ENCODE peak calls at places on chromosomes 11 and 22, in four cellular contexts. One of them, this sample, is unnamed.

GRCh38 chr11:102560555-102561011 is 30.0 kb upstream of the MMP7 start:
- DNase-seq in HepG2: no peak
- DNase-seq in H1: no peak
- DNase-seq in K562: no peak
- DNase-seq in this sample: peak

GRCh38 chr22:36925388-36926290 is 12.2 kb downstream of the CSF2RB start:
- DNase-seq in HepG2: no peak
- DNase-seq in H1: no peak
- DNase-seq in K562: no peak
- DNase-seq in this sample: no peak

GRCh38 chr22:18042685-18043084 is 18.3 kb upstream of the MICAL3 start:
- DNase-seq in HepG2: no peak
- DNase-seq in H1: no peak
- DNase-seq in K562: no peak
- DNase-seq in this sample: no peak

GRCh38 chr11:87290304-87290922 is 252.7 kb downstream of the TMEM135 start:
- DNase-seq in HepG2: peak
- DNase-seq in H1: no peak
- DNase-seq in K562: peak
- DNase-seq in this sample: no peak

GRCh38 chr11:126072821-126073594 is 10.3 kb upstream of the CDON start:
- DNase-seq in HepG2: no peak
- DNase-seq in H1: no peak
- DNase-seq in K562: no peak
- DNase-seq in this sample: no peak

GRCh38 chr11:26199341-26199740 is 132.6 kb upstream of the ANO3 start:
- DNase-seq in HepG2: no peak
- DNase-seq in H1: no peak
- DNase-seq in K562: no peak
- DNase-seq in this sample: no peak

GRCh38 chr11:6502382-6502781 is 5.3 kb downstream of the DNHD1 start:
- DNase-seq in HepG2: no peak
- DNase-seq in H1: no peak
- DNase-seq in K562: no peak
- DNase-seq in this sample: no peak

GRCh38 chr11:43643898-43644625 is 36.5 kb upstream of the HSD17B12 start:
- DNase-seq in HepG2: peak
- DNase-seq in H1: peak
- DNase-seq in K562: peak
- DNase-seq in this sample: peak

GRCh38 chr22:45818130-45819085 is 146.8 kb downstream of the ATXN10 start:
- DNase-seq in HepG2: peak
- DNase-seq in H1: no peak
- DNase-seq in K562: no peak
- DNase-seq in this sample: no peak

GRCh38 chr11:75790986-75791385 is 22.4 kb downstream of the DGAT2 start:
- DNase-seq in HepG2: no peak
- DNase-seq in H1: no peak
- DNase-seq in K562: no peak
- DNase-seq in this sample: no peak

GRCh38 chr11:72443016-72443415 is 8.7 kb upstream of the CLPB start:
- DNase-seq in HepG2: no peak
- DNase-seq in H1: no peak
- DNase-seq in K562: no peak
- DNase-seq in this sample: no peak

GRCh38 chr11:10076458-10077141 is 217.4 kb downstream of the SBF2 start:
- DNase-seq in HepG2: peak
- DNase-seq in H1: peak
- DNase-seq in K562: peak
- DNase-seq in this sample: no peak

GRCh38 chr11:105588001-105588400 is 21.9 kb upstream of the GRIA4 start:
- DNase-seq in HepG2: no peak
- DNase-seq in H1: no peak
- DNase-seq in K562: no peak
- DNase-seq in this sample: no peak

GRCh38 chr11:116791002-116791812 is 472 bp downstream of the APOA5 start:
- DNase-seq in HepG2: peak
- DNase-seq in H1: peak
- DNase-seq in K562: peak
- DNase-seq in this sample: no peak

GRCh38 chr11:69086152-69086551 is 37.4 kb downstream of the TPCN2 start:
- DNase-seq in HepG2: no peak
- DNase-seq in H1: no peak
- DNase-seq in K562: no peak
- DNase-seq in this sample: no peak

GRCh38 chr11:373716-374551 is 4.6 kb downstream of the B4GALNT4 start:
- DNase-seq in HepG2: peak
- DNase-seq in H1: no peak
- DNase-seq in K562: no peak
- DNase-seq in this sample: no peak

GRCh38 chr11:102914238-102915043 is 39.7 kb upstream of the MMP12 start:
- DNase-seq in HepG2: peak
- DNase-seq in H1: peak
- DNase-seq in K562: no peak
- DNase-seq in this sample: no peak

GRCh38 chr11:121553806-121554205 is 101.0 kb upstream of the SORL1-AS1 start:
- DNase-seq in HepG2: peak
- DNase-seq in H1: no peak
- DNase-seq in K562: no peak
- DNase-seq in this sample: no peak

GRCh38 chr11:109320595-109320994 is 101.4 kb upstream of the C11orf87 start:
- DNase-seq in HepG2: no peak
- DNase-seq in H1: no peak
- DNase-seq in K562: no peak
- DNase-seq in this sample: no peak

GRCh38 chr11:36239636-36240035 is 49.6 kb downstream of the COMMD9 start:
- DNase-seq in HepG2: no peak
- DNase-seq in H1: no peak
- DNase-seq in K562: no peak
- DNase-seq in this sample: no peak

GRCh38 chr22:21686193-21686608 is 20.4 kb downstream of the PPIL2 start:
- DNase-seq in HepG2: no peak
- DNase-seq in H1: no peak
- DNase-seq in K562: no peak
- DNase-seq in this sample: no peak

GRCh38 chr11:9741260-9741659 is 77.4 kb downstream of the SWAP70 start:
- DNase-seq in HepG2: no peak
- DNase-seq in H1: no peak
- DNase-seq in K562: no peak
- DNase-seq in this sample: no peak

GRCh38 chr22:19853879-19854777 is 546 bp downstream of the GNB1L start:
- DNase-seq in HepG2: no peak
- DNase-seq in H1: no peak
- DNase-seq in K562: peak
- DNase-seq in this sample: no peak

GRCh38 chr11:126375726-126376125 is 20.2 kb downstream of the ST3GAL4 start:
- DNase-seq in HepG2: no peak
- DNase-seq in H1: no peak
- DNase-seq in K562: no peak
- DNase-seq in this sample: no peak

GRCh38 chr11:55895216-55895615 is 12.1 kb downstream of the TRIM51 start:
- DNase-seq in HepG2: no peak
- DNase-seq in H1: no peak
- DNase-seq in K562: no peak
- DNase-seq in this sample: no peak

GRCh38 chr11:46983598-46983997 is 47.0 kb downstream of the CSTPP1 start:
- DNase-seq in HepG2: no peak
- DNase-seq in H1: no peak
- DNase-seq in K562: no peak
- DNase-seq in this sample: no peak

GRCh38 chr11:79670846-79671245 is 230.0 kb upstream of the TENM4 start:
- DNase-seq in HepG2: no peak
- DNase-seq in H1: no peak
- DNase-seq in K562: no peak
- DNase-seq in this sample: no peak

GRCh38 chr22:46293591-46294260 is 2.9 kb upstream of the GTSE1 start:
- DNase-seq in HepG2: no peak
- DNase-seq in H1: no peak
- DNase-seq in K562: no peak
- DNase-seq in this sample: no peak

GRCh38 chr22:46931414-46931813 is 169.0 kb downstream of the TBC1D22A start:
- DNase-seq in HepG2: no peak
- DNase-seq in H1: no peak
- DNase-seq in K562: no peak
- DNase-seq in this sample: no peak

GRCh38 chr11:33280402-33280801 is 23.2 kb downstream of the HIPK3 start:
- DNase-seq in HepG2: no peak
- DNase-seq in H1: no peak
- DNase-seq in K562: no peak
- DNase-seq in this sample: no peak

GRCh38 chr11:46248270-46249102 is 29.0 kb upstream of the CREB3L1 start:
- DNase-seq in HepG2: peak
- DNase-seq in H1: no peak
- DNase-seq in K562: peak
- DNase-seq in this sample: no peak

GRCh38 chr11:124193221-124193945 is 10.2 kb downstream of the OR10D3 start:
- DNase-seq in HepG2: no peak
- DNase-seq in H1: no peak
- DNase-seq in K562: no peak
- DNase-seq in this sample: no peak

GRCh38 chr22:44085743-44086741 is 61.9 kb downstream of the PARVB start:
- DNase-seq in HepG2: peak
- DNase-seq in H1: peak
- DNase-seq in K562: peak
- DNase-seq in this sample: peak

GRCh38 chr22:49208768-49209252 is 618.9 kb downstream of the BRD1 start:
- DNase-seq in HepG2: no peak
- DNase-seq in H1: no peak
- DNase-seq in K562: peak
- DNase-seq in this sample: no peak

GRCh38 chr11:3202759-3203158 is 15.9 kb downstream of the MRGPRG start:
- DNase-seq in HepG2: no peak
- DNase-seq in H1: no peak
- DNase-seq in K562: no peak
- DNase-seq in this sample: no peak

GRCh38 chr11:107102692-107103463 is 84.6 kb upstream of the GUCY1A2 start:
- DNase-seq in HepG2: no peak
- DNase-seq in H1: no peak
- DNase-seq in K562: no peak
- DNase-seq in this sample: no peak
- TF ChIP-seq HDAC2 in HepG2: no peak
- TF ChIP-seq HDAC2 in H1: no peak
- TF ChIP-seq HDAC2 in K562: no peak
- TF ChIP-seq HDAC2 in this sample: no peak

DNA sequence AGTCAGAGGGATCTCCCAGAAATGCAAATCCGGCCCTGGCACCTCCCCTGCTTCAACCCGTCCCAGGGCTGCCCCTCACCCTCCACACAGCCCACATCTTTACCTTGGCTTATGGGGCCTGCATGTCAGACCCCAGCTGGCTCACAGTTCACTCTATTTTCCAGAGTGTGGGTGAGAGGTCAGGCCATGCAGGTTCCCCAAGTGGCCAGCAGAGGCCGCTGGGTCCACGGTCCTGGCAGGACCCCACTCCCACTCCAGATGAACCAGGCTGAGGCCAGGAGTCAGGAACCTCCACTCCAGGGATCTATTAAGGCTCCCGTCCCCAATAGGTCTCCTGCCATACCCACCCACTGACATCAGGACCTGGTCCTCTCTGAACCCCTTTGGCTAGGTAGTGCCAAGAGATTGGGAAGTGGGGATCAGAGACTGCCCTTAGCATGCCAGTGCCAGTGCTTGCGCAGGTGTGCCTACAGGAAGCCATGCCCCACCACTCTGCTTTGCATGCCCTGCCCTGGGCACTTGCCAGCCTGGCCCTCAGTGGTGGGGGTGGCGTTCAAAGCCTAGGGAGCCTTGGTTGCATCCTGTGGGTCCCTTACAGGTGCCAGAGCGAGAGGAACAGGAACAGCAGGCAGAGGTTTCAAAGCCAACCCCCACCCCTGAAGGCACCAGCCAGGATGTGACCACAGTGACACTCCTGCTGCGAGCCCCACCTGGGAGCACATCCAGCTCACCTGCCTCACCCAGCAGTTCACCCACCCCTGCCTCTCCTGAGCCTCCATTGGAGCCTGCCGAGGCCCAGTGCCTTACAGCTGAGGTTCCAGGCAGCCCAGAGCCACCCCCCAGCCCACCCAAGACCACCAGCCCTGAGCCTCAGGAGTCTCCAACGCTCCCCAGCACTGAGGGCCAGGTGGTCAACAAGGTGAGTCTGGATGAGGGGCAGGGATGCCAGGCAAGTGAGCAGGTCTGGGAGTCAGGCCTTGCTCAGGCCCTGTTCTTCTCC is 8.3 kb downstream of the SMTN start:
- DNase-seq in HepG2: no peak
- DNase-seq in H1: no peak
- DNase-seq in K562: peak
- DNase-seq in this sample: no peak
- TF ChIP-seq ATF3 in HepG2: no peak
- TF ChIP-seq ATF3 in H1: no peak
- TF ChIP-seq ATF3 in K562: no peak
- TF ChIP-seq ATF3 in this sample: no peak

GRCh38 chr11:130592056-130592455 is 143.6 kb downstream of the ADAMTS15 start:
- DNase-seq in HepG2: no peak
- DNase-seq in H1: no peak
- DNase-seq in K562: no peak
- DNase-seq in this sample: no peak
- TF ChIP-seq HDAC2 in HepG2: no peak
- TF ChIP-seq HDAC2 in H1: no peak
- TF ChIP-seq HDAC2 in K562: no peak
- TF ChIP-seq HDAC2 in this sample: no peak

DNA sequence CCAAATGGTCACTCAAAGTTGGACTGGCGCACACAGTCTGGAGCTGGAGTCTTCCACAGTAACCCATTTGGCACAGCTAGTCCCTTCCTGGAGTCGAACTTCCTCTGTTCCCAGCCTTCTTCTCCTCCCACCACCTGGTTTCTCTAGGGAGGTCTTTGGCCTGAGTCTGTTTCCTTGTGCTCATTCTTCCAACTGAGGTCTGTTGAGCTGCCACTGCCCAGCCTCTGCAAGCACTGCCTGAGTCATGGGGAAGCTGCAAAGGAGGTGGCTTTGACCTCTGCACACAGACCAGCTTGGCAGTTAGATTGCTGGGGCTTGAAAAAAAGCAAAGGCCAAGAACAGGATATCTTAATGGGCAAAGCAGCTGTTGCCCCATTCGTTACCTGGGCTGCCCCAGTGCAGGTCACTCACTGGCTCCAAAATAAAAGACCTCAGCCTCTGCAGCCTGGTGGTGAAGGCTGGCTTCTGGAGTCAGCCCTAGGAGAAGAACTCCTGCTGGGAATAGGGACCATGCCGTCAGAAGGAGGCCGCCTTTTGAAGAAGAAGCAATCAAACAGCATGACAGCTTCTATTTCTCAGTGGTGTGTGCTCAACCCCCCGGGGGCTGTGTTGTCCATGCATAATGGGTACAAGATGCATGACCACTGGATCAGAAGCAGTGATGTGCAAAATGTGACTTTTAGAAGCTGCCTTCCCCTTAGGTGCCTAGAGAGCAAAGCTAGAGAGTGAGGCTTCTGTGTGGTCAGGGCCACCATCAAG is 3.0 kb downstream of the ADAMTS15 start:
- DNase-seq in HepG2: no peak
- DNase-seq in H1: no peak
- DNase-seq in K562: no peak
- DNase-seq in this sample: no peak
- TF ChIP-seq ATF3 in HepG2: no peak
- TF ChIP-seq ATF3 in H1: no peak
- TF ChIP-seq ATF3 in K562: no peak
- TF ChIP-seq ATF3 in this sample: no peak